ENCODE peak calls at places on chromosome 19, in four cellular contexts. J is AG09309, U is kidney epithelial cell, Y is fibroblast of lung. O is an unnamed sample.

GRCh38 chr19:30064021-30064699 is 122.1 kb downstream of the URI1 start:
- DNase-seq in J (no peak), U (no peak), Y (no peak), O (no peak)

GRCh38 chr19:7862413-7862951 is 11.7 kb downstream of the PRR36 start:
- DNase-seq in J (no peak), U (no peak), Y (peak), O (no peak)

GRCh38 chr19:7292950-7293794 is 1.0 kb downstream of the INSR start:
- DNase-seq in J (no peak), U (no peak), Y (no peak), O (no peak)

GRCh38 chr19:2970201-2970838 is 7.0 kb upstream of the TLE6 start:
- DNase-seq in J (no peak), U (no peak), Y (peak), O (no peak)

GRCh38 chr19:38745316-38745715 is 1.0 kb upstream of the CAPN12 start:
- DNase-seq in J (no peak), U (no peak), Y (no peak), O (no peak)

GRCh38 chr19:49581007-49581508 is at the start of gene PRRG2:
- DNase-seq in J (no peak), U (no peak), Y (no peak), O (no peak)

GRCh38 chr19:4971424-4971793 is 2.5 kb downstream of the KDM4B start:
- DNase-seq in J (no peak), U (no peak), Y (no peak), O (no peak)

GRCh38 chr19:7397687-7398086 is 49.0 kb downstream of the ARHGEF18 start:
- DNase-seq in J (peak), U (peak), Y (peak), O (peak)

GRCh38 chr19:4660181-4660791 is 9.9 kb downstream of the MYDGF start:
- DNase-seq in J (no peak), U (no peak), Y (no peak), O (no peak)

GRCh38 chr19:53037101-53038097 is 7.1 kb upstream of the ERVV-2 start:
- DNase-seq in J (peak), U (no peak), Y (peak), O (no peak)

GRCh38 chr19:44984005-44984404 is 17.3 kb upstream of the RELB start:
- DNase-seq in J (no peak), U (no peak), Y (no peak), O (no peak)

GRCh38 chr19:35561436-35561835 is 2.0 kb downstream of the ATP4A start:
- DNase-seq in J (no peak), U (no peak), Y (no peak), O (no peak)

GRCh38 chr19:11251217-11251616 is 11.1 kb downstream of the DOCK6 start:
- DNase-seq in J (no peak), U (no peak), Y (no peak), O (no peak)

GRCh38 chr19:17762505-17763229 is 11.4 kb downstream of the FCHO1 start:
- DNase-seq in J (no peak), U (no peak), Y (peak), O (no peak)

GRCh38 chr19:42153606-42154405 is 21.6 kb upstream of the POU2F2 start:
- DNase-seq in J (no peak), U (no peak), Y (no peak), O (no peak)

GRCh38 chr19:7562646-7563393 is 27.3 kb downstream of the PNPLA6 start:
- DNase-seq in J (no peak), U (no peak), Y (no peak), O (no peak)

GRCh38 chr19:35901854-35902661 is at the start of gene HCST:
- DNase-seq in J (no peak), U (no peak), Y (peak), O (no peak)

GRCh38 chr19:12065100-12065538 is 588 bp downstream of the ZNF844 start:
- DNase-seq in J (peak), U (no peak), Y (peak), O (no peak)

GRCh38 chr19:30792561-30793505 is 420.6 kb downstream of the ZNF536 start:
- DNase-seq in J (no peak), U (no peak), Y (no peak), O (no peak)

GRCh38 chr19:1355258-1355973 is 28.3 kb upstream of the NDUFS7 start:
- DNase-seq in J (no peak), U (no peak), Y (peak), O (no peak)

GRCh38 chr19:8004723-8005513 is 523 bp downstream of the ELAVL1 start:
- DNase-seq in J (no peak), U (no peak), Y (peak), O (no peak)

GRCh38 chr19:17830567-17831418 is 9.5 kb upstream of the INSL3 start:
- DNase-seq in J (no peak), U (peak), Y (peak), O (peak)

GRCh38 chr19:31534231-31534630 is 185.0 kb upstream of the TSHZ3 start:
- DNase-seq in J (no peak), U (no peak), Y (no peak), O (no peak)

GRCh38 chr19:2603320-2603719 is 99.2 kb downstream of the GNG7 start:
- DNase-seq in J (no peak), U (no peak), Y (peak), O (no peak)

GRCh38 chr19:34404109-34404909 is at the start of gene PDCD2L:
- DNase-seq in J (peak), U (peak), Y (peak), O (peak)

GRCh38 chr19:2824129-2824528 is 4.5 kb downstream of the ZNF554 start:
- DNase-seq in J (no peak), U (no peak), Y (no peak), O (no peak)

GRCh38 chr19:52343548-52343947 is 7.5 kb downstream of the ZNF610 start:
- DNase-seq in J (no peak), U (no peak), Y (peak), O (no peak)

GRCh38 chr19:16920816-16921529 is 32.2 kb downstream of the F2RL3 start:
- DNase-seq in J (peak), U (no peak), Y (peak), O (peak)

GRCh38 chr19:28465317-28466086 is 747.4 kb downstream of the UQCRFS1 start:
- DNase-seq in J (no peak), U (peak), Y (peak), O (no peak)

GRCh38 chr19:28466107-28467045 is 746.6 kb downstream of the UQCRFS1 start:
- DNase-seq in J (peak), U (no peak), Y (peak), O (no peak)

GRCh38 chr19:28469544-28469943 is 743.4 kb downstream of the UQCRFS1 start:
- DNase-seq in J (no peak), U (no peak), Y (no peak), O (no peak)

GRCh38 chr19:28472111-28472510 is 740.8 kb downstream of the UQCRFS1 start:
- DNase-seq in J (peak), U (no peak), Y (peak), O (no peak)

DNA sequence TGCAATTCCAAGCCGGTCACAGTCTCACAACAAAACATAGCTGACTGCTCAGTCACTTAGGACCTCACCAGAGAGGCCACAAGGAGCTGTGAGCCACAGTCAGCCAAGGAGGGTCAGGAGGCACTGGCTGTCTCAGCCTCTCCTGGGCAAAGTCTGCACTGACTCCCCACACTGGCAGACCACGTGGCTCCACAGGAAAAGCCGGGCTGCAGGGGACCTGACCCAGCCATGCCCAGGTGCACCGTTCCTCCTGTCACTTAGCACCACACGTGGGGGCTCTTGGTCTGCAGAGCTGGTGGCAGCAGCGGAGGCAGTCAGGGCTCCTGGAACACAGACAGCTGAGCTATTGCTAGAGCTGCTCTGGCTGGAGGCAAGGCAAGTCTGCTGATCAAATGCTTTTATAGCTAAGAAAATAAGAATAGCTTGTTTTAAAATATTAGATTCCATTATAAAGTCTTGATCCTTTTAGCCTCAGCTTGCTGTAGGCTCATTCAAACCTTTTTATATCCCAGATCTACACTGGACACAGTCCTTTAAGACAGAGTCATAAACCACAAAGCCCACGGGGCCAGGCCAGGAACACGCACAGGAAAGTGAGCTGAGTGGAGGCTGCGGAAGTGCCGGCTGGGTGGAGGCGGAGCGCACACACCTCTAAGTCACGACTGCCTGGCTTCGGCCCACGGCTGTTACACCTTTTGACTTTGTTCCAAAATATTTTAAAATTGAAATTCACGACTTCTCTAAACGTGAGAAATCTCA is 744.1 kb downstream of the UQCRFS1 start:
- DNase-seq in J (peak), U (peak), Y (peak), O (no peak)
- TF ChIP-seq CTCF in J (no peak), U (no peak), Y (no peak), O (no peak)

GRCh38 chr19:56118666-56119584 is 2.2 kb downstream of the ZNF787 start:
- DNase-seq in J (no peak), U (no peak), Y (no peak), O (no peak)
- H3K4me3 ChIP-seq in J (peak), U (no peak), Y (peak), O (peak)

GRCh38 chr19:13329766-13330165 is 176.5 kb downstream of the CACNA1A start:
- DNase-seq in J (no peak), U (no peak), Y (no peak), O (no peak)

GRCh38 chr19:13330285-13330684 is 176.0 kb downstream of the CACNA1A start:
- DNase-seq in J (no peak), U (no peak), Y (no peak), O (no peak)

GRCh38 chr19:13339869-13340268 is 166.4 kb downstream of the CACNA1A start:
- DNase-seq in J (no peak), U (no peak), Y (no peak), O (no peak)

GRCh38 chr19:13337181-13337580 is 169.1 kb downstream of the CACNA1A start:
- DNase-seq in J (no peak), U (no peak), Y (no peak), O (no peak)

GRCh38 chr19:13334801-13335481 is 171.3 kb downstream of the CACNA1A start:
- DNase-seq in J (no peak), U (no peak), Y (no peak), O (no peak)
- TF ChIP-seq CTCF in J (no peak), U (no peak), Y (no peak), O (no peak)

GRCh38 chr19:47232422-47233211 is 1.6 kb upstream of the BBC3 start:
- DNase-seq in J (no peak), U (no peak), Y (peak), O (no peak)
- H3K4me3 ChIP-seq in J (peak), U (peak), Y (peak), O (peak)

DNA sequence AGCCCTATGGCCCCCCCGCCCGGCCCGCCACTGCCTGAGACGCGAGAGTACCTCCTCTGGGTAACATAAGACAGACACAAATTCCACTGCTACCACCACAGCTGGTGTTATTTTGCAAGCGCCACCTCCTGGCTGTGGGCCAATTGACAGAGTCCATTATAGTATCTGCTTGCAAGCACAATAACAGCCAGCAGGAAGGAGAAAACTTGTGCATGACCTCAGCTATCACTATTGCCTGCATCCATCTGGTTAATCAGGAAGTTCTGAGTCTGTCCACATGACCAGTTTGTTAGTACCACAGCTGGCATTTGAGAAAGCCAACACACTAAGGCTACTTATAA is 25.3 kb upstream of the OR10H2 start:
- DNase-seq in J (no peak), U (no peak), Y (no peak), O (no peak)
- TF ChIP-seq CTCF in J (no peak), U (no peak), Y (no peak), O (no peak)

GRCh38 chr19:50644315-50644915 is 4.7 kb upstream of the SYT3 start:
- DNase-seq in J (no peak), U (no peak), Y (no peak), O (no peak)

GRCh38 chr19:50639121-50640112 is at the start of gene SYT3:
- DNase-seq in J (no peak), U (no peak), Y (peak), O (no peak)

GRCh38 chr19:50638576-50638975 is 1.1 kb downstream of the SYT3 start:
- DNase-seq in J (no peak), U (no peak), Y (no peak), O (no peak)

GRCh38 chr19:50636317-50637085 is 3.2 kb downstream of the SYT3 start:
- DNase-seq in J (no peak), U (no peak), Y (no peak), O (no peak)

DNA sequence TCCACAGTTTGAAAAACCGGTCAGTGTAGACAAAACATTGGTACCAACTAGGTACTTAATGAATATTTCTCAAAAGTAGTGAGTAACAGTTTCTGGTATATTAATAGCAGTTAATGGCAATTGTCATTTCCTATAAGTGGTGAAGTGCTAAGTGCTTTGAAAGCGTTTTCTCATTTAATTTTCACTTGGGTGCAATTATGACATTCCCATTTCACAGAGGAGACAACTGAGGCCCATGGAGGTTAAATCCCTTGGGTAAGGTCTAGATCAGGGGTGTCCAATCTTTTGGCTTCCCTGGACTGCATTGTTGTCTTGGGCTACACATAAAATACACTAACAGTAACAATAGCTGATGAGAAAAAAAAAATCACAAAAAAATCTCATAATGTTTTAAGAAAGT is 687 bp upstream of the SYT3 start:
- DNase-seq in J (no peak), U (no peak), Y (no peak), O (no peak)
- H3K4me3 ChIP-seq in J (no peak), U (no peak), Y (no peak), O (no peak)

DNA sequence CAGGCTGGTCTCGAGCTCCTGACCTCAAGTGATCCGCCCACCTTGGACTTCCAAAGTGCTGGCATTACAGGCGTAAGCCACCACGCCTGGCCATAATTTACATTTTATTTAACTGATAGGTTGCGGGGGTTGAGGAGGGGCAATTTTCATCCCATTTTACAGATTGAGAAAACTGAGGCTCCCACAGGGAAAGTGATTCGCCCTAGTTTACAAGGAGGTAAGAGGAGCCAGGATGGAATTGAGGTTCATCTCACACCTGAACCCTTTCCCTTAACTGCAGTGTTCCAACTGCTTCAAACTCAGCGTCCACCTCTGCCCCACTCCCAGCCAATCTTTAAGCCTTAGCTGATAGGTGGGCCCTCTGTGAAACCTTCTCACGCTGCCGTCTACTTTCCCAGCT is 4.0 kb upstream of the NAPA start:
- DNase-seq in J (no peak), U (no peak), Y (no peak), O (no peak)
- TF ChIP-seq CTCF in J (no peak), U (no peak), Y (no peak), O (no peak)

O was measured in retinal pigment epithelial cell.